ENCODE peak calls at places on chromosomes 6 and 20, in nine cellular contexts. One of them, this sample, is unnamed.

GRCh38 chr20:41138217-41138526 is 829 bp downstream of the PLCG1 start:
- DNase-seq in uterus: no peak
- DNase-seq in type B pancreatic cell: no peak
- DNase-seq in CD8-positive, alpha-beta T cell: no peak
- DNase-seq in stimulated activated CD8-positive, alpha-beta memory T cell treated with anti-CD3 and anti-CD28 coated beads, Interleukin-12 subunit alpha, Interleukin-12 subunit beta, amount 100 ng/mL, for 4 hours: no peak
- DNase-seq in activated CD8-positive, alpha-beta memory T cell treated with anti-CD3 and anti-CD28 coated beads, Interleukin-2, amount 50 U/mL, for 4 hours: no peak
- DNase-seq in posterior cingulate gyrus: no peak
- DNase-seq in activated T-helper 1 cell treated with anti-CD3 and anti-CD28 coated beads, Interleukin-2, amount 50 U/mL, for 16 hours: no peak
- DNase-seq in progenitor cell of endocrine pancreas: no peak
- DNase-seq in this sample: no peak

GRCh38 chr6:28597924-28598323 is 72.2 kb downstream of the GPX5 start:
- DNase-seq in type B pancreatic cell: no peak
- DNase-seq in activated T-helper 1 cell treated with anti-CD3 and anti-CD28 coated beads, Interleukin-2, amount 50 U/mL, for 16 hours: no peak
- DNase-seq in uterus: no peak
- DNase-seq in activated CD8-positive, alpha-beta memory T cell treated with anti-CD3 and anti-CD28 coated beads, Interleukin-2, amount 50 U/mL, for 4 hours: no peak
- DNase-seq in progenitor cell of endocrine pancreas: no peak
- DNase-seq in CD8-positive, alpha-beta T cell: no peak
- DNase-seq in stimulated activated CD8-positive, alpha-beta memory T cell treated with anti-CD3 and anti-CD28 coated beads, Interleukin-12 subunit alpha, Interleukin-12 subunit beta, amount 100 ng/mL, for 4 hours: no peak
- DNase-seq in posterior cingulate gyrus: no peak
- DNase-seq in this sample: no peak

GRCh38 chr6:4125933-4126864 is 9.2 kb downstream of the ECI2 start:
- DNase-seq in uterus: no peak
- DNase-seq in posterior cingulate gyrus: no peak
- DNase-seq in progenitor cell of endocrine pancreas: no peak
- DNase-seq in CD8-positive, alpha-beta T cell: no peak
- DNase-seq in activated CD8-positive, alpha-beta memory T cell treated with anti-CD3 and anti-CD28 coated beads, Interleukin-2, amount 50 U/mL, for 4 hours: no peak
- DNase-seq in stimulated activated CD8-positive, alpha-beta memory T cell treated with anti-CD3 and anti-CD28 coated beads, Interleukin-12 subunit alpha, Interleukin-12 subunit beta, amount 100 ng/mL, for 4 hours: no peak
- DNase-seq in activated T-helper 1 cell treated with anti-CD3 and anti-CD28 coated beads, Interleukin-2, amount 50 U/mL, for 16 hours: no peak
- DNase-seq in type B pancreatic cell: no peak
- DNase-seq in this sample: no peak

GRCh38 chr6:124977067-124977908 is 15.1 kb downstream of the RNF217 start:
- DNase-seq in activated CD8-positive, alpha-beta memory T cell treated with anti-CD3 and anti-CD28 coated beads, Interleukin-2, amount 50 U/mL, for 4 hours: no peak
- DNase-seq in type B pancreatic cell: no peak
- DNase-seq in CD8-positive, alpha-beta T cell: no peak
- DNase-seq in uterus: no peak
- DNase-seq in posterior cingulate gyrus: no peak
- DNase-seq in activated T-helper 1 cell treated with anti-CD3 and anti-CD28 coated beads, Interleukin-2, amount 50 U/mL, for 16 hours: no peak
- DNase-seq in stimulated activated CD8-positive, alpha-beta memory T cell treated with anti-CD3 and anti-CD28 coated beads, Interleukin-12 subunit alpha, Interleukin-12 subunit beta, amount 100 ng/mL, for 4 hours: no peak
- DNase-seq in progenitor cell of endocrine pancreas: no peak
- DNase-seq in this sample: no peak

GRCh38 chr6:31877651-31878161 is 1.1 kb downstream of the SLC44A4 start:
- DNase-seq in posterior cingulate gyrus: no peak
- DNase-seq in uterus: no peak
- DNase-seq in type B pancreatic cell: no peak
- DNase-seq in activated CD8-positive, alpha-beta memory T cell treated with anti-CD3 and anti-CD28 coated beads, Interleukin-2, amount 50 U/mL, for 4 hours: no peak
- DNase-seq in CD8-positive, alpha-beta T cell: no peak
- DNase-seq in activated T-helper 1 cell treated with anti-CD3 and anti-CD28 coated beads, Interleukin-2, amount 50 U/mL, for 16 hours: no peak
- DNase-seq in stimulated activated CD8-positive, alpha-beta memory T cell treated with anti-CD3 and anti-CD28 coated beads, Interleukin-12 subunit alpha, Interleukin-12 subunit beta, amount 100 ng/mL, for 4 hours: no peak
- DNase-seq in progenitor cell of endocrine pancreas: no peak
- DNase-seq in this sample: no peak

GRCh38 chr20:47311967-47312681 is 44.4 kb downstream of the ZMYND8 start:
- DNase-seq in type B pancreatic cell: no peak
- DNase-seq in stimulated activated CD8-positive, alpha-beta memory T cell treated with anti-CD3 and anti-CD28 coated beads, Interleukin-12 subunit alpha, Interleukin-12 subunit beta, amount 100 ng/mL, for 4 hours: no peak
- DNase-seq in uterus: no peak
- DNase-seq in progenitor cell of endocrine pancreas: no peak
- DNase-seq in activated T-helper 1 cell treated with anti-CD3 and anti-CD28 coated beads, Interleukin-2, amount 50 U/mL, for 16 hours: no peak
- DNase-seq in CD8-positive, alpha-beta T cell: no peak
- DNase-seq in posterior cingulate gyrus: no peak
- DNase-seq in activated CD8-positive, alpha-beta memory T cell treated with anti-CD3 and anti-CD28 coated beads, Interleukin-2, amount 50 U/mL, for 4 hours: no peak
- DNase-seq in this sample: no peak

GRCh38 chr20:57313230-57313629 is 16.4 kb upstream of the SPO11 start:
- DNase-seq in activated CD8-positive, alpha-beta memory T cell treated with anti-CD3 and anti-CD28 coated beads, Interleukin-2, amount 50 U/mL, for 4 hours: no peak
- DNase-seq in progenitor cell of endocrine pancreas: no peak
- DNase-seq in posterior cingulate gyrus: no peak
- DNase-seq in stimulated activated CD8-positive, alpha-beta memory T cell treated with anti-CD3 and anti-CD28 coated beads, Interleukin-12 subunit alpha, Interleukin-12 subunit beta, amount 100 ng/mL, for 4 hours: no peak
- DNase-seq in CD8-positive, alpha-beta T cell: no peak
- DNase-seq in uterus: no peak
- DNase-seq in activated T-helper 1 cell treated with anti-CD3 and anti-CD28 coated beads, Interleukin-2, amount 50 U/mL, for 16 hours: no peak
- DNase-seq in type B pancreatic cell: no peak
- DNase-seq in this sample: no peak

GRCh38 chr20:7883741-7884140 is 56.5 kb downstream of the HAO1 start:
- DNase-seq in progenitor cell of endocrine pancreas: no peak
- DNase-seq in type B pancreatic cell: no peak
- DNase-seq in CD8-positive, alpha-beta T cell: no peak
- DNase-seq in posterior cingulate gyrus: no peak
- DNase-seq in uterus: no peak
- DNase-seq in activated T-helper 1 cell treated with anti-CD3 and anti-CD28 coated beads, Interleukin-2, amount 50 U/mL, for 16 hours: no peak
- DNase-seq in activated CD8-positive, alpha-beta memory T cell treated with anti-CD3 and anti-CD28 coated beads, Interleukin-2, amount 50 U/mL, for 4 hours: no peak
- DNase-seq in stimulated activated CD8-positive, alpha-beta memory T cell treated with anti-CD3 and anti-CD28 coated beads, Interleukin-12 subunit alpha, Interleukin-12 subunit beta, amount 100 ng/mL, for 4 hours: no peak
- DNase-seq in this sample: no peak

GRCh38 chr6:17200395-17200794 is 80.8 kb upstream of the RBM24 start:
- DNase-seq in activated CD8-positive, alpha-beta memory T cell treated with anti-CD3 and anti-CD28 coated beads, Interleukin-2, amount 50 U/mL, for 4 hours: no peak
- DNase-seq in posterior cingulate gyrus: no peak
- DNase-seq in progenitor cell of endocrine pancreas: no peak
- DNase-seq in CD8-positive, alpha-beta T cell: no peak
- DNase-seq in stimulated activated CD8-positive, alpha-beta memory T cell treated with anti-CD3 and anti-CD28 coated beads, Interleukin-12 subunit alpha, Interleukin-12 subunit beta, amount 100 ng/mL, for 4 hours: no peak
- DNase-seq in uterus: no peak
- DNase-seq in type B pancreatic cell: no peak
- DNase-seq in activated T-helper 1 cell treated with anti-CD3 and anti-CD28 coated beads, Interleukin-2, amount 50 U/mL, for 16 hours: no peak
- DNase-seq in this sample: no peak

GRCh38 chr20:25573288-25574251 is 11.8 kb downstream of the NINL start:
- DNase-seq in progenitor cell of endocrine pancreas: no peak
- DNase-seq in posterior cingulate gyrus: no peak
- DNase-seq in uterus: no peak
- DNase-seq in activated T-helper 1 cell treated with anti-CD3 and anti-CD28 coated beads, Interleukin-2, amount 50 U/mL, for 16 hours: no peak
- DNase-seq in type B pancreatic cell: no peak
- DNase-seq in CD8-positive, alpha-beta T cell: no peak
- DNase-seq in stimulated activated CD8-positive, alpha-beta memory T cell treated with anti-CD3 and anti-CD28 coated beads, Interleukin-12 subunit alpha, Interleukin-12 subunit beta, amount 100 ng/mL, for 4 hours: no peak
- DNase-seq in activated CD8-positive, alpha-beta memory T cell treated with anti-CD3 and anti-CD28 coated beads, Interleukin-2, amount 50 U/mL, for 4 hours: no peak
- DNase-seq in this sample: no peak